ENCODE peak calls at places on chromosomes 16 and 17, in ten cellular contexts. R is lung, I is neural progenitor cell, G is RWPE1, W is spleen, C is fibroblast of lung, Q is B cell, V is ovary, O is sigmoid colon, D is cardiac muscle cell. U is an unnamed sample.

GRCh38 chr16:77913738-77914263 is 108.5 kb upstream of the CLEC3A start:
- DNase-seq in R (no peak), I (no peak), G (no peak), W (no peak), C (no peak), Q (no peak), V (no peak), O (no peak), D (no peak), U (no peak)

GRCh38 chr16:84851192-84852127 is 31.7 kb downstream of the CRISPLD2 start:
- DNase-seq in R (no peak), I (no peak), G (peak), W (no peak), C (peak), Q (no peak), V (no peak), O (no peak), D (no peak), U (peak)

GRCh38 chr17:27199948-27200347 is 94.0 kb upstream of the WSB1 start:
- DNase-seq in R (no peak), I (no peak), G (no peak), W (no peak), C (peak), Q (no peak), V (no peak), O (no peak), D (no peak), U (no peak)

GRCh38 chr16:1712791-1713261 is 6.8 kb downstream of the MAPK8IP3 start:
- DNase-seq in R (no peak), I (no peak), G (no peak), W (peak), C (peak), Q (no peak), V (no peak), O (no peak), D (no peak), U (no peak)

GRCh38 chr17:14307560-14308024 is 6.7 kb downstream of the HS3ST3B1 start:
- DNase-seq in R (no peak), I (no peak), G (peak), W (no peak), C (peak), Q (no peak), V (no peak), O (no peak), D (no peak), U (no peak)

GRCh38 chr17:51152766-51153209 is 571 bp upstream of the NME1 start:
- DNase-seq in R (no peak), I (no peak), G (no peak), W (no peak), C (peak), Q (no peak), V (no peak), O (no peak), D (no peak), U (no peak)

GRCh38 chr16:61929801-61930200 is 106.4 kb downstream of the CDH8 start:
- DNase-seq in R (no peak), I (no peak), G (no peak), W (no peak), C (no peak), Q (no peak), V (no peak), O (no peak), D (no peak), U (no peak)

GRCh38 chr17:50466371-50467113 is 2.1 kb downstream of the CHAD start:
- DNase-seq in R (no peak), I (no peak), G (no peak), W (peak), C (no peak), Q (no peak), V (no peak), O (peak), D (no peak), U (no peak)

GRCh38 chr16:25033852-25034251 is 18.7 kb upstream of the ARHGAP17 start:
- DNase-seq in R (peak), I (no peak), G (no peak), W (no peak), C (peak), Q (no peak), V (no peak), O (peak), D (no peak), U (no peak)

DNA sequence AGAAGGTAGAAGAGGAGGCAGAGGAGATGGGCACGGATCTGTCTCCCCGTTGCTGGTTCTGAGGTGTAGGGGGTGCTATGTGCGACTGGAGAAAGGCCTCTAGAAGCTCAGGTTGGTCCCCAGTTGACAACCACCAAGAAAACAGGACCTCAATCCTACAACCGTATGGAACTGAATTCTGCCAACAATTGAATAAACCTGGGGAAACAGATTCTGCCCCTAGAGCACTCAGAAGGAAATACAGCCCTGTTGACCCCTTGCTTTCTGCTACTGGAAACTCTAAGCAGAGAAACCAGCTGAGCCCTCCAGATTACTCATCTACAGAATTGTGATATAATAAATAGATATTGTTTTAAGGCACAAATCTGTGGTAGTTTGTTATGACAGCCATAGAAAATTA is 313.0 kb upstream of the GOT2 start:
- DNase-seq in R (no peak), I (peak), G (no peak), W (no peak), C (no peak), Q (no peak), V (no peak), O (no peak), D (peak), U (no peak)
- TF ChIP-seq CTCF in R (no peak), I (peak), G (no peak), W (no peak), C (no peak), Q (no peak), V (no peak), O (no peak), D (no peak), U (no peak)

DNA sequence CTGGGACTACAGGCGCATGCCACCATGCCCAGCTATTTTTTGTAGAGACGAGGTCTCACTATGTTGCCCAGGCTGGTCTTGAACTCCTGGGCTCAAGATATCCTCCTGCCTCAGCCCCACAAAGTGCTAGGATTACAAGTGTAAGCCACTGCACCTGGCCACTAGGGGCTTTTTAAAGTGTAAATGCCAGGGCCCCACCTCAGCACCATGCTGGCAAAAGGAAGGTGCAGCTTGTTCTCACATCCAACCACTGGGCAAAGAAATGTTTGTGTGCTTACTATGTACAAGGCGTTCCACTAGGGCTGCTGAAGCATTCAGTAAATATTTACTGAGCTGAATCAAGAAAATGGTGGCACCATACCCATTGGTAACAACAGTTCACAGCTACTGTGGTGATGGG is 22.6 kb downstream of the COG1 start:
- DNase-seq in R (no peak), I (no peak), G (no peak), W (no peak), C (no peak), Q (no peak), V (no peak), O (no peak), D (no peak), U (no peak)
- TF ChIP-seq CTCF in R (no peak), I (peak), G (no peak), W (no peak), C (no peak), Q (no peak), V (no peak), O (no peak), D (no peak), U (no peak)

DNA sequence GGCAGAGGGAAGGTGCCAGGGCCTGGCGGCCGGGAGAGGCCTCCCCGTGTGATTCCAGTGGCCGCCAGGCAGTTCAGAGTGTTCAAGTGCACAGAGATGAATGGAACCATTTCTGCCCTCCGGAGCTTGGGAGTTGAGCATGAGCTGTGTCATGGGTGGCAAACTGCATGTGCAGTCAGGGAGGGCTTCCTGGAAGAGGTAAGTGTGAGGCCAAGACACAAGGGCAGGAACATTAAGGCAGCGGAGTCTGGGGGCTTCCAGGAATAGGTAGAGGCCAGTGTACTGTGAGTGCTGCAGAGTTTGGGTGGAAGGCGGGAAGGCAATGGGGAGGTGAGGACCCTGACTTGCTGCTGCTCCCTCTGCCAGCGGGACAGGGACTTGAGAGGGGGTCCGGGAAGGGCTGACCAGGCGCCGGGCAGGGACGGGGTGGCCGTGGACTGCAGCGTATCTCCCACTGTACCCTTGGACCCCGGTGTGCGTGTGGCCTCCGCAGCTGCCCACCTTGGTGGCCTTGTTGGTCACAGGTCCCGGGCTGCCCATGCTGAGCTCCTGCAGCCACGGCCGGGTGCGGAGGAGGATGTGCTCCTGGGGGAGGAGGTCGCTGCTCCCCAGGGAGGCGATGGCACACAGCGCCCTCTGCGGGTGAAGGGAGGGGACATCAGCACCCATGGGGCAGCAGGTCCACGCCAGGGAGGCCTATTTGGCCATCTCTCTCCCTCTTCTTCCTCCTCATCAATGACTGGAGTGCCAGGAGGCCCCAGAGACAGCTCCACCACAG is 7.5 kb upstream of the CEP131 start:
- DNase-seq in R (no peak), I (no peak), G (no peak), W (no peak), C (no peak), Q (no peak), V (no peak), O (no peak), D (no peak), U (no peak)
- TF ChIP-seq CTCF in R (no peak), I (peak), G (no peak), W (no peak), C (peak), Q (peak), V (no peak), O (no peak), D (peak), U (peak)

GRCh38 chr16:13937411-13937810 is 17.5 kb downstream of the ERCC4 start:
- DNase-seq in R (no peak), I (no peak), G (no peak), W (no peak), C (no peak), Q (no peak), V (no peak), O (no peak), D (no peak), U (no peak)

GRCh38 chr16:13936596-13937081 is 16.7 kb downstream of the ERCC4 start:
- DNase-seq in R (no peak), I (no peak), G (peak), W (no peak), C (peak), Q (no peak), V (peak), O (no peak), D (no peak), U (no peak)

GRCh38 chr16:13938480-13938879 is 18.5 kb downstream of the ERCC4 start:
- DNase-seq in R (no peak), I (no peak), G (no peak), W (no peak), C (no peak), Q (no peak), V (no peak), O (no peak), D (no peak), U (no peak)

GRCh38 chr16:13931845-13932244 is 11.9 kb downstream of the ERCC4 start:
- DNase-seq in R (no peak), I (no peak), G (no peak), W (no peak), C (no peak), Q (no peak), V (no peak), O (no peak), D (no peak), U (no peak)

GRCh38 chr16:13935408-13935807 is 15.5 kb downstream of the ERCC4 start:
- DNase-seq in R (no peak), I (peak), G (no peak), W (no peak), C (no peak), Q (no peak), V (no peak), O (no peak), D (no peak), U (no peak)
- TF ChIP-seq CTCF in R (no peak), I (peak), G (peak), W (no peak), C (peak), Q (peak), V (no peak), O (no peak), D (peak), U (peak)